ENCODE peak calls at places on chromosome 16, in five cellular contexts. H, P, T, M and A are unnamed samples. For H3K27me3, the result is how much of the 10 kb centered on the place peaks cover.

GRCh38 chr16:10862432-10862831 is 14.6 kb upstream of the CIITA start:
- DNase-seq in T (no peak), P (no peak), H (peak), M (no peak), A (no peak)

GRCh38 chr16:4677390-4677789 is 16.0 kb upstream of the NUDT16L1 start:
- DNase-seq in H (no peak), T (no peak), P (peak), M (peak), A (no peak)

GRCh38 chr16:24858219-24859041 is 12.7 kb downstream of the SLC5A11 start:
- DNase-seq in T (no peak), M (no peak), H (peak), P (peak), A (peak)

GRCh38 chr16:85390511-85391174 is 222.5 kb upstream of the GSE1 start:
- DNase-seq in M (peak), P (peak), H (peak), T (peak), A (peak)

GRCh38 chr16:17205279-17206139 is 265.3 kb downstream of the XYLT1 start:
- DNase-seq in P (no peak), T (peak), H (peak), M (no peak), A (no peak)

GRCh38 chr16:26281681-26282080 is 589.9 kb downstream of the HS3ST4 start:
- DNase-seq in M (no peak), P (no peak), T (no peak), H (no peak), A (no peak)

GRCh38 chr16:19118938-19119431 is 5.2 kb downstream of the ITPRIPL2 start:
- DNase-seq in T (peak), M (no peak), P (no peak), H (peak), A (peak)

GRCh38 chr16:75287708-75288107 is 36.3 kb upstream of the BCAR1 start:
- DNase-seq in M (no peak), H (no peak), T (no peak), P (no peak), A (no peak)

GRCh38 chr16:88616320-88616719 is 22.1 kb upstream of the IL17C start:
- DNase-seq in P (no peak), T (peak), M (no peak), H (no peak), A (no peak)

GRCh38 chr16:1917665-1918111 is 527 bp downstream of the HS3ST6 start:
- DNase-seq in H (no peak), M (no peak), T (no peak), P (no peak), A (no peak)

GRCh38 chr16:1919680-1919998 is 1.4 kb upstream of the HS3ST6 start:
- DNase-seq in M (no peak), P (no peak), T (no peak), H (no peak), A (no peak)

GRCh38 chr16:1920727-1921155 is 2.5 kb upstream of the HS3ST6 start:
- DNase-seq in H (no peak), M (no peak), P (no peak), T (no peak), A (no peak)

GRCh38 chr16:1918312-1918889 is at the start of gene HS3ST6:
- DNase-seq in H (no peak), P (no peak), M (no peak), T (no peak), A (no peak)

GRCh38 chr16:1918890-1919679 is 870 bp upstream of the HS3ST6 start:
- DNase-seq in H (no peak), T (no peak), M (no peak), P (no peak), A (no peak)
- H3K27me3 ChIP-seq in H (half or more), T (half or more), M (half or more), P (half or more), A (under half)

DNA sequence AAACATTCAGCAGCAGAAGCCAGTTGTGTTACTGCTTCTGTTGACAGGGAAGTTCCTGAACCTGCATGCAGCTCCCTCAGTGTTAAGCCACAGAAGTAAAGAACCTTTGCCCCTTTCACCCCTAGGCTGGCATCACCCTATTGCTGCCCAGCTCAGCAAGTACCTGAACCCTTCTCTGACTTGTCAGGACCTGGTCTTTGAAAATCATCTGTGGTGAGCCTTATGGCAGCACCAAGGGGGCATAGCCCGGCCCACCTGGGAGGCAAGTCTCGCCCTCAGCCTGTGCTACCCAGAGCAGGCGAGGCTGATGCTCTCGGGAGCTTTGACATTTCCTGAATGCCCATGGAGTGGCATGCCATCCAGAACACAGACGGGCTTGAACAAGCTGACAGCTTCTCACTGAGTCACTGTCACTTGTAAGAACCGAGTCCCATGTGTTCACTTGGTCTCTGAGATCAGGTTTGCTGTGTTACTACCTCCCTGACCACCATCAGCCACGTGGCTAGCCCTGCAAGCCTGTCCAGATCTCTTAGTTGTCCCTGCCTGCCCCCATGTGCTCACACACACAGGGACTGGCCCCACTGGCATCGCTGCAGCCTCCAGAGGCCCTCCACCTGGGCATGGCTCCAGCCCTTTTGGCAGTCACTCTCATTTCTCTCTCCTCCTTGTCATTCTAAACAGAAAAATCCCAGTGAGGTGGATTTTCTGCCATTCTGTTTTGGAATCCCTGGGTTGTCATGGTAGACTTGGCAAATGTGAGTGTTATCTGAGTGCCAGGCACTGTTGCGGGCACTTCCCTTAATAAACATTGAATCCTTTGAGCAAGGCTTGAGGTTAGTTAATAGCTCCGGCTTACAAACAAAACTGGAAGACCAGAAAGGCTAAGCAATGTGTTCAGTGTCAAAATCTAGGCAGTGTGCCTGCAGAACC is 2.9 kb upstream of the CARMIL2 start:
- DNase-seq in T (peak), P (peak), H (peak), M (peak), A (no peak)
- H3K27me3 ChIP-seq in T (under half), P (under half), H (under half), M (under half), A (under half)

DNA sequence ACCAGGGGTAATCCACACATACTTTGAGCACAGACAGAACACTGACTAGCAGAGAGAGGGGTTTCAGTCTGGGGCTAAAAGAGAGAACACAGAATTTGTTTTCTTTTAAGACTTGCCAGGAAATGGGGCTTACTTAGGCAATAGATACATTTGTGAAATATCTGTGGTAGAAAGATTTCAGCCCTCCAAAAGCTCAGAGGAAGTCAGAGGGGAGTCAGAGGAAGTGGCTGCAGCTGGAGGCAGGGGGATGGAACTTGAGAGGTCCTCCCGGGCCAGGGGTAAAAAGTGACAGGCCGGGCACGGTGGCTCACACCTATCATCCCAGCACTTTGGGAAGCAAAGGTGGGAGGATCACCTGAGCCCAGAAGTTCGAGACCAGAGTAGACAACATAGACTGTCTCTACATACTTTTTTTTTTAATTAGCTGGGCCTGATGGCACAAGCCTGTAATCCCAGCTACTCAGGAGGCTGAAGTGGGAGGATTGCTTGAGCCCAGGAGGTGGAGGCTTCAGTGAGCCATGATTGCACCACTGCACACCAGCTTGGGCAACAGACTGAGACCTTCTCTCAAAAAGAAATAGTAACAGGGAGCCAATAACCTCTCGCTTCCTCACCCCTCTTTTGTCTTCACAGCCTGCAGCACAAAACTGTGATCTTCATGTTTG is 49.9 kb downstream of the NLRC5 start:
- DNase-seq in M (no peak), P (no peak), H (peak), T (no peak), A (no peak)
- H3K27me3 ChIP-seq in M (under half), P (under half), H (under half), T (under half), A (under half)

DNA sequence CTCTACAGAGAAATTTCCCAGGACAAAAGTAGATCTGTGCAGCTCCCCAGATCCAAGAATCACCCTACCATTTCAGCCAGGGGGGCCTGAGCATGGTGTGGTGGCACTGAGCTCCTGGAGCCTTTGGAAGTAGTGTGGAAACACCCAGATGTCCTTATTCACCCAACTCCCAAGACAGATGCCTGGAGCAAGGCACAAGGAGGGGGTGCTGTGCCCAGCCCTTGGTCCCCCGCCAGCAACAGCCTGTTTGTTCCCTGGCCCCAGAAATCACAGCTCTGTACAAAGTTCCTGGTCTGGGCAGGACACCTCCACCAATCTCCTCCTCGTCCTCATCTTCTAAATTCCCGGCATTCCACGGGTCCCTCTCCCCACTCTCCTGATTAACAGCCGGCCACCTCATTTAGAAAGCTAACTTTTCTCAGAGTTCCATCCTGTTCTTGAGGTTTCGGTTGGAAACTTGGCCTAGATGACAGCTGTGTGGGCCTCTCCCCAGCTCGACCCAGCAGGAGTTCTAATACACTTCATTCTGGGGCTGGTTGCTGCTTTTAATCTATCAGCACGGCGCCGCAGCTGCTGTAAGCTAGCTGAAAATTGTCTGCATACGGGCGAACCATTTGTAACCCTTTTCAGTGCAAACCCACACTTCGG is 191.1 kb downstream of the C16orf78 start:
- DNase-seq in M (no peak), H (no peak), T (no peak), P (no peak), A (no peak)
- H3K27me3 ChIP-seq in M (under half), H (under half), T (under half), P (under half), A (under half)

DNA sequence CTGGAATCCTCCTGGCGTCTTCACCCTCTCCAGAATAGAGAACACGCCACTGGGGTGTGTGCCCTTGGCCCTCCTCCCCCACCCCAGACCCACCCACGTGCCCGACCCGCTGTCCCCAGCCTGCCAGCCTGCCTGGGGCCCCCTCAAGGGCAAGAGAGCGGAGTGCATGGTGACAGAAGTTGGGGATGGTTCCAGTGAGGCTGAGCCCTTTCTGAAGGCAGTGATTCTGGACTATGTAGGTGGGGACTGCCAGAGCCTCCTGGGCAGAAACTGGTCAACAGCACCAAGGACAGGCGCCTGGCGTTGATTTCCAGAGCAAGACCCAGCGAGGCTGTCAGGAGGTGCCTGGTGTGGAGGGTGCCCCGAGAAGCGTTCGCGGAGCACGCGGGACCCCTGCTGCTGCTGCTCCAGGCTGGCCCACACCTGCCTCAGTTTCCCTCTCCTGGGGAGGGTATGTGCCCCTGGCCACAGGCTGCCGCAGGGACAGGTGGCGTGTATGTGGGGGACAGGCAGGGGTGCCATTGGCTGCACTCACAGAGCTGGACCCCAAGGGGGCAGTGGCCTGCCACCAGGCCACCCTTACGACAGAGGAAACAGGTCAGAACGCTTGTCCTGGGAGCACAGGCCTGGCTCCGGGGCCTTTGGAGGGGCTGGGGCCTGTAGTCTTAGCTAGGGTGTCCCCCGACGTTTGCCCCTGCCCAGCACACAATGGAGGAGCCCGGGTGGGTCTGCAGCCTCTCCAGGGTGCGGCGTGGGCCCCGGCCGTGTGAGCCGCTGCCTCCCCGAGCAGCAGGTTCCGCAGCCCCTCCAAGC is 1.2 kb downstream of the SSTR5 start:
- DNase-seq in H (no peak), T (no peak), P (peak), M (no peak), A (no peak)
- H3K27me3 ChIP-seq in H (half or more), T (half or more), P (half or more), M (half or more), A (under half)

GRCh38 chr16:1044515-1045362 is 27.8 kb upstream of the SSTR5 start:
- DNase-seq in P (no peak), M (no peak), H (no peak), T (no peak), A (no peak)

GRCh38 chr16:1045363-1046270 is 26.9 kb upstream of the SSTR5 start:
- DNase-seq in P (no peak), H (no peak), M (no peak), T (no peak), A (no peak)

GRCh38 chr16:1042776-1043349 is 29.7 kb upstream of the SSTR5 start:
- DNase-seq in P (no peak), H (no peak), M (no peak), T (no peak), A (no peak)

GRCh38 chr16:1042076-1042744 is 30.3 kb upstream of the SSTR5 start:
- DNase-seq in H (no peak), T (no peak), P (no peak), M (no peak), A (no peak)

DNA sequence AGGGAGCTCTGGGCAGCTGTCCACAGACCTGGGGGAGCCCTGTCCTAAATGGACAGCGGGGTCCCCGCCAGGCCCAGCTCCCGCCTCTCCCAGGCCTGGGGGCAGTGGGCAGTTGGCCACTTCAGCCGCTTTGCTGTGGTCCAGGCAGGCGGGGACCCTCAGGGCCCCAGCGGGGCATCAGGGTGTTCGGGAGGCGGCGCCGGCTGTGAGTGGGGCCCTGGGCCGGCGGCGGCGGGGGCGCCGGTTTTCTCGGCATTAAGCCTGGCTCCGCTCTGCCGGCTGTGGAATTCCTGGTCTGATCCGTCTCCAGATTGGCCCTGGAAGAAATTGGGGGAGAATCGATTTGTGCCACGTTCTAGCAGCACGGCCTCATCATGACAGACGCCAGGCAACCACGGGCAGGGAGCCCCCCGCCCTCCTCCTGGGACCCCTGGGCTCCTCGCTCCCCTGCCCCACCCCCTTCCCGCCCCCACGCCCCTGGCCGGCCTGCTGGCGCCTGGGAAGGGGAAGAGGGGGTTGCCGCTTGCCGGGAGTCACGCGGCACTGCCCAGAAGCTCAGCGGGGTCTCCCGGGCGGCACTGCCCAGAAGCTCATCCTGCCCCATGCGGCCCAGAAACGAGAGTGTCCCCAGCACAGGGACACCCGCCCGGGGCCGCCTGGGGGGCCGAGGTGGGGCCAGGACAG is 28.6 kb upstream of the SSTR5 start:
- DNase-seq in T (no peak), P (no peak), H (no peak), M (no peak), A (no peak)
- H3K27me3 ChIP-seq in T (half or more), P (under half), H (under half), M (half or more), A (under half)

GRCh38 chr16:9095171-9095570 is 3.7 kb downstream of the HAPSTR1 start:
- DNase-seq in H (no peak), P (no peak), T (no peak), M (no peak), A (no peak)
- H3K27me3 ChIP-seq in H (under half), P (under half), T (under half), M (under half), A (under half)